ENCODE peak calls at places on chromosomes 1 and 21, in eight cellular contexts. One of them, this sample, is unnamed.

GRCh38 chr1:175463856-175464255 is 271.3 kb upstream of the KIAA0040 start:
- DNase-seq in CD8-positive, alpha-beta memory T cell: no peak
- DNase-seq in right lobe of liver: no peak
- DNase-seq in tibial nerve: no peak
- DNase-seq in adipocyte: no peak
- DNase-seq in mucosa of descending colon: no peak
- DNase-seq in upper lobe of right lung: no peak
- DNase-seq in aorta: no peak
- DNase-seq in this sample: no peak

GRCh38 chr1:24928631-24929090 is 1.4 kb downstream of the RUNX3 start:
- DNase-seq in adipocyte: peak; percentile 10
- DNase-seq in tibial nerve: no peak
- DNase-seq in upper lobe of right lung: no peak
- DNase-seq in mucosa of descending colon: no peak
- DNase-seq in right lobe of liver: no peak
- DNase-seq in CD8-positive, alpha-beta memory T cell: no peak
- DNase-seq in aorta: peak; percentile 69
- DNase-seq in this sample: peak; percentile 33

GRCh38 chr21:28336299-28336698 is 656.4 kb downstream of the LTN1 start:
- DNase-seq in aorta: no peak
- DNase-seq in adipocyte: peak; percentile 88
- DNase-seq in CD8-positive, alpha-beta memory T cell: no peak
- DNase-seq in tibial nerve: no peak
- DNase-seq in upper lobe of right lung: no peak
- DNase-seq in right lobe of liver: peak; percentile 22
- DNase-seq in mucosa of descending colon: no peak
- DNase-seq in this sample: peak; percentile 40

GRCh38 chr21:25297117-25297516 is 310.2 kb downstream of the MRPL39 start:
- DNase-seq in aorta: no peak
- DNase-seq in right lobe of liver: no peak
- DNase-seq in tibial nerve: no peak
- DNase-seq in adipocyte: no peak
- DNase-seq in upper lobe of right lung: no peak
- DNase-seq in mucosa of descending colon: no peak
- DNase-seq in CD8-positive, alpha-beta memory T cell: no peak
- DNase-seq in this sample: no peak

GRCh38 chr1:109161836-109162606 is 48.1 kb downstream of the ELAPOR1 start:
- DNase-seq in adipocyte: peak; percentile 94
- DNase-seq in mucosa of descending colon: no peak
- DNase-seq in aorta: no peak
- DNase-seq in upper lobe of right lung: peak; percentile 73
- DNase-seq in tibial nerve: peak; percentile 29
- DNase-seq in CD8-positive, alpha-beta memory T cell: no peak
- DNase-seq in right lobe of liver: peak; percentile 35
- DNase-seq in this sample: peak; percentile 43

GRCh38 chr1:197486948-197487347 is 218.9 kb downstream of the CRB1 start:
- DNase-seq in right lobe of liver: no peak
- DNase-seq in aorta: no peak
- DNase-seq in CD8-positive, alpha-beta memory T cell: no peak
- DNase-seq in upper lobe of right lung: no peak
- DNase-seq in mucosa of descending colon: no peak
- DNase-seq in adipocyte: no peak
- DNase-seq in tibial nerve: no peak
- DNase-seq in this sample: no peak

GRCh38 chr1:44811234-44811633 is 2.9 kb downstream of the BTBD19 start:
- DNase-seq in right lobe of liver: no peak
- DNase-seq in adipocyte: no peak
- DNase-seq in upper lobe of right lung: peak; percentile 12
- DNase-seq in CD8-positive, alpha-beta memory T cell: no peak
- DNase-seq in mucosa of descending colon: peak; percentile 20
- DNase-seq in tibial nerve: no peak
- DNase-seq in aorta: no peak
- DNase-seq in this sample: no peak

GRCh38 chr1:150575072-150575489 is 4.3 kb downstream of the MCL1 start:
- DNase-seq in upper lobe of right lung: no peak
- DNase-seq in mucosa of descending colon: no peak
- DNase-seq in adipocyte: peak; percentile 41
- DNase-seq in aorta: no peak
- DNase-seq in CD8-positive, alpha-beta memory T cell: no peak
- DNase-seq in right lobe of liver: no peak
- DNase-seq in tibial nerve: no peak
- DNase-seq in this sample: no peak

GRCh38 chr1:201736707-201737320 is 92.1 kb upstream of the IPO9 start:
- DNase-seq in right lobe of liver: no peak
- DNase-seq in tibial nerve: no peak
- DNase-seq in adipocyte: no peak
- DNase-seq in mucosa of descending colon: no peak
- DNase-seq in CD8-positive, alpha-beta memory T cell: no peak
- DNase-seq in aorta: no peak
- DNase-seq in upper lobe of right lung: no peak
- DNase-seq in this sample: no peak

GRCh38 chr1:49651136-49651535 is 372.6 kb downstream of the AGBL4 start:
- DNase-seq in adipocyte: no peak
- DNase-seq in upper lobe of right lung: no peak
- DNase-seq in CD8-positive, alpha-beta memory T cell: no peak
- DNase-seq in mucosa of descending colon: no peak
- DNase-seq in tibial nerve: no peak
- DNase-seq in right lobe of liver: no peak
- DNase-seq in aorta: no peak
- DNase-seq in this sample: no peak
- H3K9me3 ChIP-seq in adipocyte: peaks cover 13% of the 10 kb centered on the region
- H3K9me3 ChIP-seq in upper lobe of right lung: no peaks in the 10 kb centered on the region
- H3K9me3 ChIP-seq in CD8-positive, alpha-beta memory T cell: no peaks in the 10 kb centered on the region
- H3K9me3 ChIP-seq in mucosa of descending colon: peaks cover 19% of the 10 kb centered on the region
- H3K9me3 ChIP-seq in tibial nerve: no peaks in the 10 kb centered on the region
- H3K9me3 ChIP-seq in right lobe of liver: no peaks in the 10 kb centered on the region
- H3K9me3 ChIP-seq in aorta: peaks cover 4% of the 10 kb centered on the region
- H3K9me3 ChIP-seq in this sample: no peaks in the 10 kb centered on the region

GRCh38 chr1:116565222-116565621 is 5.6 kb downstream of the CD58 start:
- DNase-seq in right lobe of liver: no peak
- DNase-seq in adipocyte: no peak
- DNase-seq in upper lobe of right lung: no peak
- DNase-seq in mucosa of descending colon: no peak
- DNase-seq in tibial nerve: no peak
- DNase-seq in CD8-positive, alpha-beta memory T cell: no peak
- DNase-seq in aorta: no peak
- DNase-seq in this sample: no peak

GRCh38 chr1:116559304-116559761 is 11.5 kb downstream of the CD58 start:
- DNase-seq in tibial nerve: no peak
- DNase-seq in upper lobe of right lung: no peak
- DNase-seq in CD8-positive, alpha-beta memory T cell: no peak
- DNase-seq in right lobe of liver: no peak
- DNase-seq in mucosa of descending colon: no peak
- DNase-seq in adipocyte: no peak
- DNase-seq in aorta: no peak
- DNase-seq in this sample: no peak

GRCh38 chr1:116558140-116558549 is 12.7 kb downstream of the CD58 start:
- DNase-seq in mucosa of descending colon: no peak
- DNase-seq in aorta: no peak
- DNase-seq in right lobe of liver: no peak
- DNase-seq in tibial nerve: no peak
- DNase-seq in upper lobe of right lung: no peak
- DNase-seq in adipocyte: no peak
- DNase-seq in CD8-positive, alpha-beta memory T cell: no peak
- DNase-seq in this sample: no peak

GRCh38 chr1:116560704-116561490 is 9.9 kb downstream of the CD58 start:
- DNase-seq in aorta: no peak
- DNase-seq in mucosa of descending colon: no peak
- DNase-seq in adipocyte: no peak
- DNase-seq in upper lobe of right lung: no peak
- DNase-seq in right lobe of liver: no peak
- DNase-seq in tibial nerve: no peak
- DNase-seq in CD8-positive, alpha-beta memory T cell: no peak
- DNase-seq in this sample: no peak

GRCh38 chr1:116561563-116561962 is 9.3 kb downstream of the CD58 start:
- DNase-seq in tibial nerve: no peak
- DNase-seq in aorta: no peak
- DNase-seq in mucosa of descending colon: no peak
- DNase-seq in adipocyte: no peak
- DNase-seq in CD8-positive, alpha-beta memory T cell: no peak
- DNase-seq in upper lobe of right lung: no peak
- DNase-seq in right lobe of liver: no peak
- DNase-seq in this sample: no peak
- H3K4me3 ChIP-seq in tibial nerve: no peak overlapping the region
- H3K4me3 ChIP-seq in aorta: no peak overlapping the region
- H3K4me3 ChIP-seq in mucosa of descending colon: no peak overlapping the region
- H3K4me3 ChIP-seq in adipocyte: no peak overlapping the region
- H3K4me3 ChIP-seq in CD8-positive, alpha-beta memory T cell: no peak overlapping the region
- H3K4me3 ChIP-seq in upper lobe of right lung: no peak overlapping the region
- H3K4me3 ChIP-seq in right lobe of liver: no peak overlapping the region
- H3K4me3 ChIP-seq in this sample: no peak overlapping the region

GRCh38 chr1:76293831-76294230 is 219.3 kb downstream of the ST6GALNAC3 start:
- DNase-seq in upper lobe of right lung: no peak
- DNase-seq in right lobe of liver: no peak
- DNase-seq in mucosa of descending colon: no peak
- DNase-seq in tibial nerve: no peak
- DNase-seq in CD8-positive, alpha-beta memory T cell: no peak
- DNase-seq in adipocyte: no peak
- DNase-seq in aorta: no peak
- DNase-seq in this sample: no peak
- H3K9me3 ChIP-seq in upper lobe of right lung: no peaks in the 10 kb centered on the region
- H3K9me3 ChIP-seq in right lobe of liver: no peaks in the 10 kb centered on the region
- H3K9me3 ChIP-seq in mucosa of descending colon: no peaks in the 10 kb centered on the region
- H3K9me3 ChIP-seq in tibial nerve: no peaks in the 10 kb centered on the region
- H3K9me3 ChIP-seq in CD8-positive, alpha-beta memory T cell: no peaks in the 10 kb centered on the region
- H3K9me3 ChIP-seq in adipocyte: no peaks in the 10 kb centered on the region
- H3K9me3 ChIP-seq in aorta: peaks cover 1% of the 10 kb centered on the region
- H3K9me3 ChIP-seq in this sample: no peaks in the 10 kb centered on the region

GRCh38 chr1:160284220-160284781 is 632 bp downstream of the PEX19 start:
- DNase-seq in upper lobe of right lung: no peak
- DNase-seq in right lobe of liver: peak; percentile 70
- DNase-seq in mucosa of descending colon: peak; percentile 29
- DNase-seq in tibial nerve: no peak
- DNase-seq in aorta: no peak
- DNase-seq in adipocyte: peak; percentile 83
- DNase-seq in CD8-positive, alpha-beta memory T cell: no peak
- DNase-seq in this sample: peak; percentile 57

GRCh38 chr1:160284782-160285344 is at the start of gene PEX19:
- DNase-seq in right lobe of liver: peak; percentile 94
- DNase-seq in CD8-positive, alpha-beta memory T cell: peak; percentile 90
- DNase-seq in tibial nerve: peak; percentile 94
- DNase-seq in mucosa of descending colon: peak; percentile 95
- DNase-seq in adipocyte: peak; percentile 97
- DNase-seq in upper lobe of right lung: peak; percentile 96
- DNase-seq in aorta: peak; percentile 97
- DNase-seq in this sample: peak; percentile 95

GRCh38 chr1:160282807-160283206 is 2.1 kb downstream of the PEX19 start:
- DNase-seq in CD8-positive, alpha-beta memory T cell: no peak
- DNase-seq in upper lobe of right lung: no peak
- DNase-seq in tibial nerve: no peak
- DNase-seq in aorta: no peak
- DNase-seq in right lobe of liver: no peak
- DNase-seq in adipocyte: no peak
- DNase-seq in mucosa of descending colon: no peak
- DNase-seq in this sample: no peak

GRCh38 chr1:160285506-160285905 is 573 bp upstream of the PEX19 start:
- DNase-seq in right lobe of liver: no peak
- DNase-seq in CD8-positive, alpha-beta memory T cell: no peak
- DNase-seq in adipocyte: no peak
- DNase-seq in tibial nerve: no peak
- DNase-seq in upper lobe of right lung: no peak
- DNase-seq in mucosa of descending colon: peak; percentile 28
- DNase-seq in aorta: no peak
- DNase-seq in this sample: no peak
- H3K4me3 ChIP-seq in right lobe of liver: peak overlapping the region; percentile 84
- H3K4me3 ChIP-seq in CD8-positive, alpha-beta memory T cell: peak overlapping the region; percentile 95
- H3K4me3 ChIP-seq in adipocyte: peak overlapping the region; percentile 95
- H3K4me3 ChIP-seq in tibial nerve: peak overlapping the region; percentile 88
- H3K4me3 ChIP-seq in upper lobe of right lung: peak overlapping the region; percentile 82
- H3K4me3 ChIP-seq in mucosa of descending colon: no peak overlapping the region
- H3K4me3 ChIP-seq in aorta: no peak overlapping the region
- H3K4me3 ChIP-seq in this sample: peak overlapping the region; percentile 98

GRCh38 chr1:77828098-77828497 is 48.6 kb downstream of the MIGA1 start:
- DNase-seq in mucosa of descending colon: no peak
- DNase-seq in adipocyte: no peak
- DNase-seq in aorta: no peak
- DNase-seq in tibial nerve: no peak
- DNase-seq in CD8-positive, alpha-beta memory T cell: no peak
- DNase-seq in upper lobe of right lung: no peak
- DNase-seq in right lobe of liver: no peak
- DNase-seq in this sample: no peak
- H3K9me3 ChIP-seq in mucosa of descending colon: no peaks in the 10 kb centered on the region
- H3K9me3 ChIP-seq in adipocyte: no peaks in the 10 kb centered on the region
- H3K9me3 ChIP-seq in aorta: no peaks in the 10 kb centered on the region
- H3K9me3 ChIP-seq in tibial nerve: no peaks in the 10 kb centered on the region
- H3K9me3 ChIP-seq in CD8-positive, alpha-beta memory T cell: no peaks in the 10 kb centered on the region
- H3K9me3 ChIP-seq in upper lobe of right lung: no peaks in the 10 kb centered on the region
- H3K9me3 ChIP-seq in right lobe of liver: no peaks in the 10 kb centered on the region
- H3K9me3 ChIP-seq in this sample: no peaks in the 10 kb centered on the region

GRCh38 chr1:226172589-226172988 is 14.0 kb downstream of the ACBD3 start:
- DNase-seq in adipocyte: no peak
- DNase-seq in tibial nerve: no peak
- DNase-seq in CD8-positive, alpha-beta memory T cell: no peak
- DNase-seq in upper lobe of right lung: no peak
- DNase-seq in mucosa of descending colon: no peak
- DNase-seq in aorta: no peak
- DNase-seq in right lobe of liver: no peak
- DNase-seq in this sample: no peak
- H3K4me3 ChIP-seq in adipocyte: no peak overlapping the region
- H3K4me3 ChIP-seq in tibial nerve: no peak overlapping the region
- H3K4me3 ChIP-seq in CD8-positive, alpha-beta memory T cell: no peak overlapping the region
- H3K4me3 ChIP-seq in upper lobe of right lung: no peak overlapping the region
- H3K4me3 ChIP-seq in mucosa of descending colon: no peak overlapping the region
- H3K4me3 ChIP-seq in aorta: no peak overlapping the region
- H3K4me3 ChIP-seq in right lobe of liver: no peak overlapping the region
- H3K4me3 ChIP-seq in this sample: no peak overlapping the region

GRCh38 chr21:42154237-42155044 is 64.5 kb upstream of the ABCG1 start:
- DNase-seq in adipocyte: no peak
- DNase-seq in right lobe of liver: no peak
- DNase-seq in mucosa of descending colon: no peak
- DNase-seq in upper lobe of right lung: peak; percentile 40
- DNase-seq in tibial nerve: no peak
- DNase-seq in aorta: no peak
- DNase-seq in CD8-positive, alpha-beta memory T cell: no peak
- DNase-seq in this sample: no peak

GRCh38 chr21:42158846-42159245 is 60.1 kb upstream of the ABCG1 start:
- DNase-seq in mucosa of descending colon: peak; percentile 16
- DNase-seq in upper lobe of right lung: peak; percentile 50
- DNase-seq in adipocyte: no peak
- DNase-seq in right lobe of liver: no peak
- DNase-seq in tibial nerve: no peak
- DNase-seq in aorta: no peak
- DNase-seq in CD8-positive, alpha-beta memory T cell: no peak
- DNase-seq in this sample: no peak

GRCh38 chr21:42157606-42158310 is 61.2 kb upstream of the ABCG1 start:
- DNase-seq in mucosa of descending colon: no peak
- DNase-seq in tibial nerve: no peak
- DNase-seq in upper lobe of right lung: no peak
- DNase-seq in CD8-positive, alpha-beta memory T cell: no peak
- DNase-seq in adipocyte: no peak
- DNase-seq in aorta: no peak
- DNase-seq in right lobe of liver: no peak
- DNase-seq in this sample: no peak

GRCh38 chr21:42155045-42155855 is 63.7 kb upstream of the ABCG1 start:
- DNase-seq in adipocyte: no peak
- DNase-seq in CD8-positive, alpha-beta memory T cell: no peak
- DNase-seq in tibial nerve: no peak
- DNase-seq in right lobe of liver: no peak
- DNase-seq in aorta: no peak
- DNase-seq in mucosa of descending colon: no peak
- DNase-seq in upper lobe of right lung: peak; percentile 54
- DNase-seq in this sample: no peak

GRCh38 chr21:42156690-42157605 is 62.0 kb upstream of the ABCG1 start:
- DNase-seq in mucosa of descending colon: peak; percentile 39
- DNase-seq in upper lobe of right lung: peak; percentile 61
- DNase-seq in tibial nerve: no peak
- DNase-seq in adipocyte: peak; percentile 27
- DNase-seq in aorta: no peak
- DNase-seq in right lobe of liver: no peak
- DNase-seq in CD8-positive, alpha-beta memory T cell: no peak
- DNase-seq in this sample: no peak
- H3K9me3 ChIP-seq in mucosa of descending colon: no peaks in the 10 kb centered on the region
- H3K9me3 ChIP-seq in upper lobe of right lung: no peaks in the 10 kb centered on the region
- H3K9me3 ChIP-seq in tibial nerve: no peaks in the 10 kb centered on the region
- H3K9me3 ChIP-seq in adipocyte: no peaks in the 10 kb centered on the region
- H3K9me3 ChIP-seq in aorta: no peaks in the 10 kb centered on the region
- H3K9me3 ChIP-seq in right lobe of liver: no peaks in the 10 kb centered on the region
- H3K9me3 ChIP-seq in CD8-positive, alpha-beta memory T cell: no peaks in the 10 kb centered on the region
- H3K9me3 ChIP-seq in this sample: no peaks in the 10 kb centered on the region